ENCODE peak calls at places on chromosomes 4 and X, in six cellular contexts. One of them, this sample, is unnamed.

GRCh38 chrX:6095469-6095868 is 133.2 kb downstream of the NLGN4X start:
- DNase-seq in stimulated activated CD4-positive, alpha-beta T cell treated with anti-CD3 and anti-CD28 coated beads, Interleukin-4, amount 100 ng/mL, for 24 hours: no peak
- DNase-seq in mucosa of gallbladder: no peak
- DNase-seq in neural crest cell: no peak
- DNase-seq in HuH-7.5: no peak
- DNase-seq in PC-3: peak
- DNase-seq in this sample: no peak

GRCh38 chr4:143512978-143513313 is 556 bp upstream of the SMARCA5 start:
- DNase-seq in stimulated activated CD4-positive, alpha-beta T cell treated with anti-CD3 and anti-CD28 coated beads, Interleukin-4, amount 100 ng/mL, for 24 hours: no peak
- DNase-seq in mucosa of gallbladder: no peak
- DNase-seq in neural crest cell: no peak
- DNase-seq in HuH-7.5: peak
- DNase-seq in PC-3: no peak
- DNase-seq in this sample: no peak

GRCh38 chrX:2261838-2262678 is 238.7 kb downstream of the DHRSX start:
- DNase-seq in stimulated activated CD4-positive, alpha-beta T cell treated with anti-CD3 and anti-CD28 coated beads, Interleukin-4, amount 100 ng/mL, for 24 hours: no peak
- DNase-seq in mucosa of gallbladder: no peak
- DNase-seq in neural crest cell: no peak
- DNase-seq in HuH-7.5: no peak
- DNase-seq in PC-3: no peak
- DNase-seq in this sample: no peak

GRCh38 chr4:27357283-27357682 is 496.6 kb downstream of the STIM2 start:
- DNase-seq in stimulated activated CD4-positive, alpha-beta T cell treated with anti-CD3 and anti-CD28 coated beads, Interleukin-4, amount 100 ng/mL, for 24 hours: no peak
- DNase-seq in mucosa of gallbladder: no peak
- DNase-seq in neural crest cell: no peak
- DNase-seq in HuH-7.5: no peak
- DNase-seq in PC-3: peak
- DNase-seq in this sample: no peak

GRCh38 chrX:850471-850916 is 219.9 kb downstream of the SHOX start:
- DNase-seq in stimulated activated CD4-positive, alpha-beta T cell treated with anti-CD3 and anti-CD28 coated beads, Interleukin-4, amount 100 ng/mL, for 24 hours: no peak
- DNase-seq in mucosa of gallbladder: no peak
- DNase-seq in neural crest cell: no peak
- DNase-seq in HuH-7.5: no peak
- DNase-seq in PC-3: no peak
- DNase-seq in this sample: no peak

GRCh38 chrX:115452256-115452655 is 108.7 kb upstream of the PLS3 start:
- DNase-seq in stimulated activated CD4-positive, alpha-beta T cell treated with anti-CD3 and anti-CD28 coated beads, Interleukin-4, amount 100 ng/mL, for 24 hours: no peak
- DNase-seq in mucosa of gallbladder: no peak
- DNase-seq in neural crest cell: no peak
- DNase-seq in HuH-7.5: no peak
- DNase-seq in PC-3: peak
- DNase-seq in this sample: no peak

GRCh38 chr4:73676881-73677323 is 56.7 kb upstream of the RASSF6 start:
- DNase-seq in stimulated activated CD4-positive, alpha-beta T cell treated with anti-CD3 and anti-CD28 coated beads, Interleukin-4, amount 100 ng/mL, for 24 hours: no peak
- DNase-seq in mucosa of gallbladder: no peak
- DNase-seq in neural crest cell: no peak
- DNase-seq in HuH-7.5: no peak
- DNase-seq in PC-3: peak
- DNase-seq in this sample: no peak

GRCh38 chrX:124260845-124261244 is 71.6 kb upstream of the TEX13D start:
- DNase-seq in stimulated activated CD4-positive, alpha-beta T cell treated with anti-CD3 and anti-CD28 coated beads, Interleukin-4, amount 100 ng/mL, for 24 hours: no peak
- DNase-seq in mucosa of gallbladder: no peak
- DNase-seq in neural crest cell: no peak
- DNase-seq in HuH-7.5: no peak
- DNase-seq in PC-3: no peak
- DNase-seq in this sample: no peak

GRCh38 chr4:128358903-128359260 is 71.3 kb upstream of the PGRMC2 start:
- DNase-seq in stimulated activated CD4-positive, alpha-beta T cell treated with anti-CD3 and anti-CD28 coated beads, Interleukin-4, amount 100 ng/mL, for 24 hours: no peak
- DNase-seq in mucosa of gallbladder: no peak
- DNase-seq in neural crest cell: no peak
- DNase-seq in HuH-7.5: no peak
- DNase-seq in PC-3: no peak
- DNase-seq in this sample: no peak

GRCh38 chr4:30538794-30539193 is 181.4 kb upstream of the PCDH7 start:
- DNase-seq in stimulated activated CD4-positive, alpha-beta T cell treated with anti-CD3 and anti-CD28 coated beads, Interleukin-4, amount 100 ng/mL, for 24 hours: no peak
- DNase-seq in mucosa of gallbladder: no peak
- DNase-seq in neural crest cell: no peak
- DNase-seq in HuH-7.5: no peak
- DNase-seq in PC-3: no peak
- DNase-seq in this sample: no peak

GRCh38 chrX:11421816-11422528 is 128.8 kb downstream of the AMELX start:
- DNase-seq in stimulated activated CD4-positive, alpha-beta T cell treated with anti-CD3 and anti-CD28 coated beads, Interleukin-4, amount 100 ng/mL, for 24 hours: no peak
- DNase-seq in mucosa of gallbladder: no peak
- DNase-seq in neural crest cell: no peak
- DNase-seq in HuH-7.5: no peak
- DNase-seq in PC-3: no peak
- DNase-seq in this sample: no peak

GRCh38 chrX:5907202-5907601 is 321.5 kb downstream of the NLGN4X start:
- DNase-seq in stimulated activated CD4-positive, alpha-beta T cell treated with anti-CD3 and anti-CD28 coated beads, Interleukin-4, amount 100 ng/mL, for 24 hours: no peak
- DNase-seq in mucosa of gallbladder: no peak
- DNase-seq in neural crest cell: no peak
- DNase-seq in HuH-7.5: no peak
- DNase-seq in PC-3: no peak
- DNase-seq in this sample: no peak

GRCh38 chr4:124980276-124980752 is 267.8 kb upstream of the ANKRD50 start:
- DNase-seq in stimulated activated CD4-positive, alpha-beta T cell treated with anti-CD3 and anti-CD28 coated beads, Interleukin-4, amount 100 ng/mL, for 24 hours: no peak
- DNase-seq in mucosa of gallbladder: no peak
- DNase-seq in neural crest cell: no peak
- DNase-seq in HuH-7.5: no peak
- DNase-seq in PC-3: peak
- DNase-seq in this sample: no peak

GRCh38 chr4:1412376-1413220 is 6.4 kb upstream of the NKX1-1 start:
- DNase-seq in stimulated activated CD4-positive, alpha-beta T cell treated with anti-CD3 and anti-CD28 coated beads, Interleukin-4, amount 100 ng/mL, for 24 hours: no peak
- DNase-seq in mucosa of gallbladder: no peak
- DNase-seq in neural crest cell: no peak
- DNase-seq in HuH-7.5: peak
- DNase-seq in PC-3: no peak
- DNase-seq in this sample: no peak

GRCh38 chrX:68676340-68676739 is 28.9 kb downstream of the STARD8 start:
- DNase-seq in stimulated activated CD4-positive, alpha-beta T cell treated with anti-CD3 and anti-CD28 coated beads, Interleukin-4, amount 100 ng/mL, for 24 hours: no peak
- DNase-seq in mucosa of gallbladder: no peak
- DNase-seq in neural crest cell: no peak
- DNase-seq in HuH-7.5: no peak
- DNase-seq in PC-3: no peak
- DNase-seq in this sample: no peak

GRCh38 chr4:40180356-40180755 is 16.5 kb upstream of the RHOH start:
- DNase-seq in stimulated activated CD4-positive, alpha-beta T cell treated with anti-CD3 and anti-CD28 coated beads, Interleukin-4, amount 100 ng/mL, for 24 hours: no peak
- DNase-seq in mucosa of gallbladder: no peak
- DNase-seq in neural crest cell: no peak
- DNase-seq in HuH-7.5: no peak
- DNase-seq in PC-3: peak
- DNase-seq in this sample: no peak

GRCh38 chr4:66554844-66555243 is 884.6 kb upstream of the EPHA5 start:
- DNase-seq in stimulated activated CD4-positive, alpha-beta T cell treated with anti-CD3 and anti-CD28 coated beads, Interleukin-4, amount 100 ng/mL, for 24 hours: no peak
- DNase-seq in mucosa of gallbladder: no peak
- DNase-seq in neural crest cell: no peak
- DNase-seq in HuH-7.5: no peak
- DNase-seq in PC-3: peak
- DNase-seq in this sample: no peak

GRCh38 chrX:130108647-130109428 is 1.5 kb downstream of the ELF4 start:
- DNase-seq in stimulated activated CD4-positive, alpha-beta T cell treated with anti-CD3 and anti-CD28 coated beads, Interleukin-4, amount 100 ng/mL, for 24 hours: peak
- DNase-seq in mucosa of gallbladder: no peak
- DNase-seq in neural crest cell: no peak
- DNase-seq in HuH-7.5: peak
- DNase-seq in PC-3: peak
- DNase-seq in this sample: no peak

GRCh38 chr4:185167205-185167604 is 24.1 kb downstream of the SLC25A4 start:
- DNase-seq in stimulated activated CD4-positive, alpha-beta T cell treated with anti-CD3 and anti-CD28 coated beads, Interleukin-4, amount 100 ng/mL, for 24 hours: no peak
- DNase-seq in mucosa of gallbladder: no peak
- DNase-seq in neural crest cell: no peak
- DNase-seq in HuH-7.5: no peak
- DNase-seq in PC-3: no peak
- DNase-seq in this sample: no peak

GRCh38 chr4:131499139-131499873 is 1649.8 kb upstream of the PCDH10 start:
- DNase-seq in stimulated activated CD4-positive, alpha-beta T cell treated with anti-CD3 and anti-CD28 coated beads, Interleukin-4, amount 100 ng/mL, for 24 hours: no peak
- DNase-seq in mucosa of gallbladder: no peak
- DNase-seq in neural crest cell: no peak
- DNase-seq in HuH-7.5: no peak
- DNase-seq in PC-3: peak
- DNase-seq in this sample: no peak

GRCh38 chr4:151439320-151439719 is 30.3 kb downstream of the FHIP1A start:
- DNase-seq in stimulated activated CD4-positive, alpha-beta T cell treated with anti-CD3 and anti-CD28 coated beads, Interleukin-4, amount 100 ng/mL, for 24 hours: no peak
- DNase-seq in mucosa of gallbladder: no peak
- DNase-seq in neural crest cell: no peak
- DNase-seq in HuH-7.5: no peak
- DNase-seq in PC-3: no peak
- DNase-seq in this sample: no peak

GRCh38 chr4:166143227-166143626 is 270.2 kb downstream of the TLL1 start:
- DNase-seq in stimulated activated CD4-positive, alpha-beta T cell treated with anti-CD3 and anti-CD28 coated beads, Interleukin-4, amount 100 ng/mL, for 24 hours: peak
- DNase-seq in mucosa of gallbladder: no peak
- DNase-seq in neural crest cell: no peak
- DNase-seq in HuH-7.5: no peak
- DNase-seq in PC-3: peak
- DNase-seq in this sample: no peak